ENCODE peak calls at places on chromosomes 7 and 10, in six cellular contexts. U, C, Q, F, X and R are unnamed samples.

GRCh38 chr10:7035111-7035761 is 375.6 kb downstream of the SFMBT2 start:
- DNase-seq in U (no peak), C (no peak), Q (no peak), X (no peak), F (no peak), R (no peak)

GRCh38 chr7:111903016-111903415 is 303.2 kb downstream of the DOCK4 start:
- DNase-seq in F (no peak), U (no peak), Q (no peak), X (no peak), C (no peak), R (no peak)

GRCh38 chr10:80493482-80494021 is 39.4 kb downstream of the TSPAN14 start:
- DNase-seq in U (no peak), F (no peak), X (no peak), C (no peak), Q (peak), R (no peak)

GRCh38 chr7:132187869-132188789 is 388.1 kb downstream of the PLXNA4 start:
- DNase-seq in X (no peak), U (no peak), Q (no peak), C (no peak), F (no peak), R (no peak)

GRCh38 chr10:100741386-100742066 is 3.9 kb upstream of the PAX2 start:
- DNase-seq in F (peak), U (no peak), C (no peak), Q (no peak), X (no peak), R (peak)

GRCh38 chr10:7311256-7312178 is 99.3 kb downstream of the SFMBT2 start:
- DNase-seq in X (peak), U (no peak), C (no peak), F (no peak), Q (no peak), R (no peak)

GRCh38 chr7:132295198-132295597 is 281.1 kb downstream of the PLXNA4 start:
- DNase-seq in F (no peak), C (no peak), Q (no peak), X (no peak), U (no peak), R (no peak)

GRCh38 chr7:63900394-63901203 is 98.0 kb upstream of the ZNF722 start:
- DNase-seq in Q (no peak), C (no peak), U (no peak), F (no peak), X (no peak), R (peak)

GRCh38 chr10:11631890-11632587 is 20.6 kb upstream of the USP6NL start:
- DNase-seq in F (no peak), Q (no peak), U (no peak), X (no peak), C (no peak), R (no peak)

GRCh38 chr7:24825931-24826661 is 68.8 kb upstream of the GSDME start:
- DNase-seq in X (peak), C (peak), Q (peak), U (peak), F (no peak), R (no peak)

GRCh38 chr10:7362451-7362850 is 48.4 kb downstream of the SFMBT2 start:
- DNase-seq in F (no peak), U (no peak), Q (no peak), X (peak), C (no peak), R (no peak)

GRCh38 chr7:22361320-22361719 is 4.4 kb upstream of the RAPGEF5 start:
- DNase-seq in U (no peak), F (no peak), X (no peak), C (no peak), Q (no peak), R (no peak)

GRCh38 chr7:123023126-123023525 is 27.6 kb upstream of the TAS2R16 start:
- DNase-seq in U (no peak), X (no peak), F (no peak), Q (no peak), C (no peak), R (no peak)

GRCh38 chr10:111598433-111599059 is 521.7 kb downstream of the ADRA2A start:
- DNase-seq in Q (peak), U (peak), F (peak), C (peak), X (peak), R (no peak)

GRCh38 chr10:89219512-89220218 is 12.5 kb upstream of the CH25H start:
- DNase-seq in F (no peak), U (no peak), Q (no peak), C (no peak), X (no peak), R (no peak)

GRCh38 chr10:33240931-33241330 is 93.5 kb downstream of the NRP1 start:
- DNase-seq in C (peak), Q (no peak), U (no peak), F (no peak), X (peak), R (no peak)

GRCh38 chr7:77157446-77157845 is 35.0 kb downstream of the CCDC146 start:
- DNase-seq in C (peak), Q (no peak), X (no peak), U (no peak), F (no peak), R (no peak)

GRCh38 chr7:105838273-105839141 is 37.9 kb downstream of the ATXN7L1 start:
- DNase-seq in F (no peak), U (no peak), C (no peak), Q (no peak), X (peak), R (no peak)

GRCh38 chr7:16463520-16463919 is 2.0 kb downstream of the SOSTDC1 start:
- DNase-seq in C (no peak), U (no peak), Q (no peak), F (no peak), X (no peak), R (no peak)

GRCh38 chr10:117164878-117165556 is 26.9 kb upstream of the VAX1 start:
- DNase-seq in U (no peak), F (peak), Q (no peak), C (no peak), X (no peak), R (no peak)

GRCh38 chr7:90896458-90896857 is 300.3 kb downstream of the CDK14 start:
- DNase-seq in C (no peak), F (no peak), U (no peak), X (no peak), Q (no peak), R (no peak)

GRCh38 chr10:117271427-117271826 is 30.5 kb downstream of the SLC18A2 start:
- DNase-seq in C (no peak), X (peak), F (no peak), Q (no peak), U (peak), R (no peak)

GRCh38 chr10:57472823-57473619 is 794.7 kb downstream of the IPMK start:
- DNase-seq in U (no peak), X (no peak), Q (no peak), C (no peak), F (no peak), R (no peak)

GRCh38 chr7:40008218-40008815 is 58.3 kb downstream of the CDK13 start:
- DNase-seq in C (peak), F (no peak), U (no peak), Q (no peak), X (peak), R (no peak)

GRCh38 chr7:102306916-102307677 is 20.4 kb downstream of the SH2B2 start:
- DNase-seq in X (peak), U (no peak), C (peak), F (peak), Q (peak), R (peak)

GRCh38 chr10:133162178-133162909 is 2.3 kb downstream of the KNDC1 start:
- DNase-seq in C (no peak), U (no peak), F (no peak), X (no peak), Q (peak), R (no peak)

GRCh38 chr7:23017303-23017702 is 3.4 kb upstream of the HYCC1 start:
- DNase-seq in C (no peak), U (no peak), Q (no peak), F (no peak), X (no peak), R (no peak)

GRCh38 chr7:112743811-112744210 is 46.4 kb downstream of the TMEM168 start:
- DNase-seq in F (peak), C (no peak), X (no peak), Q (no peak), U (no peak), R (no peak)

GRCh38 chr7:35003679-35004278 is 33.5 kb downstream of the DPY19L1 start:
- DNase-seq in X (peak), C (peak), F (no peak), U (peak), Q (peak), R (peak)

GRCh38 chr7:131021460-131021859 is 287.5 kb upstream of the KLF14 start:
- DNase-seq in F (no peak), X (no peak), U (no peak), C (no peak), Q (no peak), R (no peak)

GRCh38 chr7:150514748-150515222 is at the start of gene GIMAP7:
- DNase-seq in C (no peak), U (no peak), F (no peak), Q (no peak), X (no peak), R (no peak)

GRCh38 chr10:96133135-96133534 is 3.0 kb downstream of the ZNF518A start:
- DNase-seq in X (peak), C (no peak), F (no peak), Q (no peak), U (no peak), R (no peak)

GRCh38 chr7:24715661-24716479 is 41.4 kb downstream of the GSDME start:
- DNase-seq in C (peak), X (peak), Q (peak), F (peak), U (peak), R (no peak)

GRCh38 chr10:17742918-17743317 is 9.1 kb upstream of the TMEM236 start:
- DNase-seq in Q (peak), U (peak), C (peak), F (peak), X (peak), R (no peak)

GRCh38 chr7:26346611-26347200 is 55.0 kb downstream of the SNX10 start:
- DNase-seq in X (peak), Q (no peak), C (no peak), F (no peak), U (peak), R (peak)

GRCh38 chr10:123786896-123787295 is 104.7 kb downstream of the CPXM2 start:
- DNase-seq in U (no peak), X (no peak), Q (no peak), C (no peak), F (no peak), R (no peak)

GRCh38 chr10:103715430-103715829 is 139.9 kb downstream of the SH3PXD2A start:
- DNase-seq in F (no peak), Q (peak), C (peak), X (peak), U (peak), R (no peak)

GRCh38 chr7:26860361-26860760 is 4.0 kb downstream of the SKAP2 start:
- DNase-seq in X (no peak), C (peak), U (peak), F (no peak), Q (peak), R (no peak)

GRCh38 chr7:38561166-38561565 is 70.0 kb downstream of the AMPH start:
- DNase-seq in F (no peak), Q (no peak), X (peak), U (no peak), C (no peak), R (no peak)

GRCh38 chr10:1044146-1044545 is 4.8 kb downstream of the IDI1 start:
- DNase-seq in Q (no peak), F (no peak), U (no peak), C (no peak), X (no peak), R (no peak)
- H3K9ac ChIP-seq in Q (no peak), F (no peak), U (no peak), C (no peak), X (no peak), R (no peak)

DNA sequence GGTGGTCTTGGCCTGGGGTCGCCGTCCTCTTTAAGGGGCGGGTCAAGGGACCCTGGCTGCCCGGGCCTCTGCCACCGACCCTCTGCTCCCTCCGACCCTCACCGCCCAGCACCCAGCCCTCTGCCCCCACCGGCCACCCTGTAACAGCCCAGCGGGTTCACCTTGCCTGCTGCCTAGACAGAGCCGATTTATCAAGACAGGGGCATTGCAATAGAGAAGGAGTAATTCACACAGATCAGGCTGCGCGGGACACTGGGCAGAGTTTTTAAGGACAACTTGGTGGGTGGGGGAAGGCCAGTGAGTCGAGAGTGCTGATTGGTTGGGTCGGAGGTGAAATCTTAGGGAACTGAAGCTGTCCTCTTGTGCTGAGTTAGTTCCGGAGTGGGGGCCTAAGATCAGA is 779 bp upstream of the ADCK2 start:
- DNase-seq in U (no peak), F (no peak), Q (no peak), C (no peak), X (no peak), R (no peak)
- H3K4me3 ChIP-seq in U (no peak), F (peak), Q (peak), C (no peak), X (no peak), R (peak)

GRCh38 chr10:4088354-4089066 is 303.5 kb upstream of the KLF6 start:
- DNase-seq in U (no peak), X (no peak), C (no peak), F (no peak), Q (no peak), R (no peak)

GRCh38 chr10:4083509-4084003 is 298.5 kb upstream of the KLF6 start:
- DNase-seq in X (no peak), F (no peak), C (peak), U (no peak), Q (no peak), R (no peak)

GRCh38 chr10:4082851-4083250 is 297.8 kb upstream of the KLF6 start:
- DNase-seq in U (no peak), Q (no peak), X (no peak), C (peak), F (no peak), R (no peak)

GRCh38 chr10:4081691-4082111 is 296.7 kb upstream of the KLF6 start:
- DNase-seq in C (no peak), Q (no peak), U (no peak), X (no peak), F (no peak), R (peak)

GRCh38 chr10:4086041-4086886 is 301.3 kb upstream of the KLF6 start:
- DNase-seq in Q (no peak), C (peak), F (peak), U (no peak), X (no peak), R (no peak)
- H3K9ac ChIP-seq in Q (no peak), C (no peak), F (no peak), U (no peak), X (no peak), R (no peak)

GRCh38 chr7:54632696-54633095 is 90.5 kb downstream of the VSTM2A start:
- DNase-seq in X (no peak), Q (no peak), C (no peak), U (no peak), F (no peak), R (no peak)

GRCh38 chr7:54643064-54643463 is 100.9 kb downstream of the VSTM2A start:
- DNase-seq in U (no peak), C (no peak), X (no peak), Q (no peak), F (no peak), R (no peak)

DNA sequence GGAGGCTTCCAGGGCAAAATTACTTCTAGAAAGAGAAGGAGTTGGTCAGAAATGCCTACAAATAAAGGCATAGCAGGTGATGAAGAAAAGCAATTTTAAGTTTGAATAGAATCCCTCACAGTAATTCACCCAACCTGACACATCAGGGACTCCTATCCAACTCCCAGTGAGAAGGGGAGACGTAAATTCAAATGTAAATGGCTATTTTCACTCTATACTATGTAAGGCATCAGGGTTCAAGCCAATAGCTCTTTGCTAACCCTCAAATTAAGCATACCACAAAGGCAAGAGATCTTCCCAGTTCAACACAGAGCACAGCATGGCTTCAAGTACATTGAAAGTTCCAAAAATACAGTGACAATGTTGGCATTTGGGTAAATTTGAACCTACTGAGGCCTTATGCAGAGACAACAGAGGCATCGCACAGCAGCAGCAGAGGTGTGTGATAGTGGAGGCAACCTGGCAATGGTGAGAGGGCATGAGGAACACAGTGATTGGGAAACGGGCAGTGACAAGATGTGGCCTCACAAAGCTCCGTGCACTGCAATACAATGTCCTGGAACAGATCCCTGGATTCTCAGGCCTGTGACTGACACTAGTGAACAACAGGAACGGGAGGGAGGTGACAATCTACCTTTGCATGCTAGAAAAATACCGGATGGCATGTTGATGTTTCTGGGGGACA is 95.7 kb downstream of the VSTM2A start:
- DNase-seq in C (no peak), Q (no peak), X (no peak), F (no peak), U (no peak), R (no peak)
- H3K4me3 ChIP-seq in C (no peak), Q (no peak), X (no peak), F (no peak), U (no peak), R (no peak)

DNA sequence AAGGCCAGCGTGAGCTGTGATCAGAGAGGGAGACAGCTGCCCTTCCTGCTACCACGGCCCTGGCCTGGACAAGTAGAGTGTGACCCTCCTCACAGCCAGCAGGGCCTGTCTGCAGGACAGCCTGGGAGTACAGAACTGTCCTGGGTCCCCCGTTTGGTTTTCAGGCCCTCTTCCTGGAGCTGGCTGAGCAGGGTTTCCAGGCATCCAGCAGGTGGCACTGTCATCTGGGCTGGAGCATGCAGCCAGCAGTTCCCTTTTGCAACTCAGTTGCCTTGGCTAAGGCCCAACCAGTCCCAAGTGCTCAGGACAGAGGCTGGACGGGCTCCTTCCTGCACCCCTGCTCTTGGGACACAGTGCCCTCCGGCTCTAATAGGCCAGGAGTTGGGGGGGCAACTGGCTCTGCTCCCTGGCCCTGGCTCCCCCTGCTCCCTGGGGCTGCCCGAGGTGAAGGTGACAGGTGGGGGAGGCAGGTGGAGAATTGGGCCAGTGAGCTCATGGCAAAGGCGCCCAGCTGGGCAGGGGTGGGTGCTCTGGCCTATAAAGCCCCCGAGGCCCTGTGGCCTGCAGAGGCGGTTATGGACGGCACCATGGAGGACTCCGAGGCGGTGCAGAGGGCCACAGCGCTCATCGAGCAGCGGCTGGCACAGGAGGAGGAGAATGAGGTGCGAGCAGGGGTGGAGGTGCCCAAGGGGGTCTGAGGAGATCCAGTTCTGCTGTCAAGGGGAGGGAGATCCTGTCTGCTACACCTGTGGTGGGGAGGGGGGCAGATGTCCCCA is at the start of gene ANKRD2:
- DNase-seq in F (peak), C (peak), Q (peak), X (peak), U (peak), R (peak)
- H3K9ac ChIP-seq in F (no peak), C (no peak), Q (no peak), X (no peak), U (peak), R (no peak)

DNA sequence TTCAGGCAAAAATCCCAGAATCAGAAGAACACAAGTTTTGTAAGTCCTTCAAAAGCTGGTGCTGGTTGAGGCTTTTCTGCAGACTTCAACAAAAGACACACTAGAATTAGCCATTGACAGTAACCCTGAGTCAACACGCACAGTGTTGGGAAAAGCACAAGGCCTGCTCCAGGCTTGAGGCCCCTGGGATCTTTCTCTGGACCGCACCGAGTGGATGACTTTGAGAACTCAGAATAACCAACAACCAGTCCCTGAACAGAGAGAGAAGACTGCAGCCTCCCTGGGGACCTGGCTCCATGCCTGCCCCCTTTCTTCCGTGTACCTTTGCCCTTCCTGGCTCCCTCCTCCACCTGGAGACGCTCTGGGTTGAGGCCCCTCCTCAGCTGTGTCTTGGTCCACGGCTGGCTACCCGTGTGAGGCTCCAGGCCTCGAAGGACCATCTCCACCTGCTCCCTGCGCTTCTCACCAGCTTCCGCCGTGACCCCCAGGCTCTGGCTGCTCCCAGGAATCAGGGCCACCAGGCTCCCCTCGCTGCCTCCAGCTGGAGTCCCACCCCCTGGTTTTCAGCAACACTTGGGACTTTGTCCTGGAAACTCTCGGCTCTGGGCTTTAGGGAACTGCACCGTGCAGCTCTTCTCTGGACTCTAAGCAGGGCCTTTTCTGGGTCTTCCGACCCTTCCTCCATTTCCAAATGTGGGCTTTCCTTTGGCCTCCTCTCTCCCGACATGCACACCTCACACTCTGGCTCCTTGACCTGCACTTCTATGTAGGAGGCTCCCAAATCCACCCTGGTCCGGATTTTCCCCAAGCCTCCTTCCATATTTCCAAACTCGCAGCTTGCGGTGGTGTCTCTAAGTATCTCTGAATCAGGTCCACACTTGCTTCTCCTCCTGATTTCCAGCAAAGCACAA is 28.2 kb downstream of the DIP2C start:
- DNase-seq in U (no peak), C (no peak), F (no peak), X (no peak), Q (peak), R (no peak)
- H3K4me3 ChIP-seq in U (no peak), C (no peak), F (no peak), X (no peak), Q (peak), R (no peak)